ENCODE peak calls at places on chromosomes 2 and 18, in six cellular contexts. N is NK-92 treated with Interleukin-12 subunit alpha and Interleukin-12 subunit beta, amount 100 ng/mL, for 24 hours; S is tibial artery; W is head of caudate nucleus; R is non-pigmented ciliary epithelial cell; H is left lobe of liver. T is an unnamed sample.

GRCh38 chr2:139790807-139791206 is 1010.6 kb upstream of the NXPH2 start:
- DNase-seq in N (no peak), S (no peak), W (no peak), R (no peak), H (no peak), T (peak; percentile 45)

GRCh38 chr2:156341482-156342251 is 9.1 kb upstream of the NR4A2 start:
- DNase-seq in N (peak; percentile 94), S (peak; percentile 93), W (peak; percentile 82), R (no peak), H (peak; percentile 88), T (peak; percentile 67)

GRCh38 chr2:65388626-65389390 is 43.6 kb downstream of the SPRED2 start:
- DNase-seq in N (no peak), S (no peak), W (no peak), R (no peak), H (no peak), T (no peak)

GRCh38 chr18:9846162-9846915 is 39.4 kb upstream of the TXNDC2 start:
- DNase-seq in N (no peak), S (no peak), W (no peak), R (no peak), H (no peak), T (no peak)

GRCh38 chr2:21642647-21643046 is 518.9 kb downstream of the TDRD15 start:
- DNase-seq in N (no peak), S (no peak), W (no peak), R (no peak), H (no peak), T (no peak)

GRCh38 chr2:96146881-96147592 is 1.8 kb upstream of the DUSP2 start:
- DNase-seq in N (no peak), S (no peak), W (no peak), R (no peak), H (no peak), T (no peak)

GRCh38 chr2:230908595-230909191 is 16.3 kb downstream of the GPR55 start:
- DNase-seq in N (no peak), S (no peak), W (peak; percentile 60), R (peak; percentile 56), H (no peak), T (no peak)

GRCh38 chr2:103781401-103781800 is 1019.6 kb downstream of the TMEM182 start:
- DNase-seq in N (no peak), S (no peak), W (no peak), R (no peak), H (no peak), T (no peak)

GRCh38 chr2:58571181-58571852 is 330.2 kb upstream of the FANCL start:
- DNase-seq in N (no peak), S (no peak), W (no peak), R (peak; percentile 55), H (no peak), T (peak; percentile 9)

GRCh38 chr2:102927854-102928267 is 166.0 kb downstream of the TMEM182 start:
- DNase-seq in N (no peak), S (no peak), W (no peak), R (no peak), H (no peak), T (no peak)

GRCh38 chr2:10078001-10078400 is 2.2 kb downstream of the CYS1 start:
- DNase-seq in N (no peak), S (no peak), W (no peak), R (no peak), H (no peak), T (no peak)

GRCh38 chr2:205343103-205343502 is 339.2 kb upstream of the NRP2 start:
- DNase-seq in N (no peak), S (no peak), W (no peak), R (no peak), H (no peak), T (no peak)

GRCh38 chr2:67918471-67918870 is 144.3 kb downstream of the C1D start:
- DNase-seq in N (no peak), S (peak; percentile 38), W (no peak), R (no peak), H (no peak), T (no peak)

GRCh38 chr2:57990118-57990725 is 56.4 kb upstream of the VRK2 start:
- DNase-seq in N (no peak), S (no peak), W (no peak), R (no peak), H (no peak), T (no peak)

GRCh38 chr18:54330768-54331548 is 26.7 kb downstream of the STARD6 start:
- DNase-seq in N (no peak), S (no peak), W (no peak), R (no peak), H (no peak), T (no peak)

GRCh38 chr2:159035790-159036411 is 67.5 kb downstream of the TANC1 start:
- DNase-seq in N (no peak), S (no peak), W (no peak), R (peak; percentile 47), H (no peak), T (peak; percentile 63)

GRCh38 chr2:240570531-240571313 is 2.4 kb downstream of the RNPEPL1 start:
- DNase-seq in N (no peak), S (peak; percentile 12), W (no peak), R (no peak), H (no peak), T (no peak)

GRCh38 chr2:9099341-9099751 is 95.9 kb upstream of the MBOAT2 start:
- DNase-seq in N (no peak), S (no peak), W (no peak), R (no peak), H (no peak), T (no peak)

GRCh38 chr18:48136544-48137353 is 206.3 kb upstream of the SMAD2 start:
- DNase-seq in N (no peak), S (no peak), W (no peak), R (no peak), H (peak; percentile 69), T (no peak)

GRCh38 chr2:121155502-121156056 is 129.4 kb downstream of the TFCP2L1 start:
- DNase-seq in N (no peak), S (no peak), W (no peak), R (no peak), H (no peak), T (no peak)

GRCh38 chr2:57543211-57543610 is 503.4 kb upstream of the VRK2 start:
- DNase-seq in N (no peak), S (no peak), W (no peak), R (no peak), H (no peak), T (no peak)

GRCh38 chr2:28904295-28904694 is 9.8 kb downstream of the WDR43 start:
- DNase-seq in N (no peak), S (no peak), W (no peak), R (no peak), H (no peak), T (no peak)

GRCh38 chr2:199456383-199457146 is 1.2 kb downstream of the SATB2 start:
- DNase-seq in N (no peak), S (no peak), W (no peak), R (no peak), H (no peak), T (no peak)

GRCh38 chr2:121771976-121772742 is 16.7 kb downstream of the TSN start:
- DNase-seq in N (no peak), S (no peak), W (no peak), R (no peak), H (no peak), T (no peak)

T was measured in cerebellum.